ENCODE peak calls at places on chromosome X, in seven cellular contexts. One of them, this sample, is unnamed.

GRCh38 chrX:31860686-31861085 is 788.8 kb upstream of the FTHL17 start:
- DNase-seq in OCI-LY7: no peak
- DNase-seq in astrocyte of the spinal cord: no peak
- DNase-seq in right atrium auricular region: no peak
- DNase-seq in GM12865: no peak
- DNase-seq in heart right ventricle: no peak
- DNase-seq in IMR-90: no peak
- DNase-seq in this sample: no peak

GRCh38 chrX:386768-387575 is at the start of gene PPP2R3B:
- DNase-seq in heart right ventricle: peak
- DNase-seq in IMR-90: peak
- DNase-seq in astrocyte of the spinal cord: peak
- DNase-seq in OCI-LY7: peak
- DNase-seq in GM12865: peak
- DNase-seq in right atrium auricular region: peak
- DNase-seq in this sample: peak

GRCh38 chrX:151722241-151722846 is 6.5 kb downstream of the FATE1 start:
- DNase-seq in IMR-90: no peak
- DNase-seq in right atrium auricular region: no peak
- DNase-seq in heart right ventricle: peak
- DNase-seq in GM12865: no peak
- DNase-seq in OCI-LY7: peak
- DNase-seq in astrocyte of the spinal cord: peak
- DNase-seq in this sample: no peak

GRCh38 chrX:106707771-106708454 is 18.6 kb upstream of the RNF128 start:
- DNase-seq in OCI-LY7: no peak
- DNase-seq in GM12865: no peak
- DNase-seq in heart right ventricle: no peak
- DNase-seq in right atrium auricular region: no peak
- DNase-seq in IMR-90: peak
- DNase-seq in astrocyte of the spinal cord: peak
- DNase-seq in this sample: no peak

GRCh38 chrX:44228621-44229020 is 114.9 kb downstream of the EFHC2 start:
- DNase-seq in heart right ventricle: no peak
- DNase-seq in right atrium auricular region: no peak
- DNase-seq in GM12865: peak
- DNase-seq in OCI-LY7: no peak
- DNase-seq in IMR-90: no peak
- DNase-seq in astrocyte of the spinal cord: no peak
- DNase-seq in this sample: no peak

GRCh38 chrX:1925053-1925481 is 310.2 kb downstream of the ASMT start:
- DNase-seq in heart right ventricle: no peak
- DNase-seq in IMR-90: no peak
- DNase-seq in right atrium auricular region: no peak
- DNase-seq in astrocyte of the spinal cord: no peak
- DNase-seq in OCI-LY7: no peak
- DNase-seq in GM12865: no peak
- DNase-seq in this sample: no peak

GRCh38 chrX:97294016-97294415 is 410.3 kb downstream of the RPA4 start:
- DNase-seq in right atrium auricular region: no peak
- DNase-seq in IMR-90: no peak
- DNase-seq in heart right ventricle: no peak
- DNase-seq in astrocyte of the spinal cord: no peak
- DNase-seq in GM12865: no peak
- DNase-seq in OCI-LY7: no peak
- DNase-seq in this sample: no peak

GRCh38 chrX:24662344-24662743 is 15.2 kb upstream of the PCYT1B start:
- DNase-seq in heart right ventricle: no peak
- DNase-seq in astrocyte of the spinal cord: no peak
- DNase-seq in OCI-LY7: no peak
- DNase-seq in GM12865: no peak
- DNase-seq in IMR-90: no peak
- DNase-seq in right atrium auricular region: no peak
- DNase-seq in this sample: no peak

GRCh38 chrX:13694359-13694758 is 5.4 kb downstream of the RAB9A start:
- DNase-seq in astrocyte of the spinal cord: no peak
- DNase-seq in right atrium auricular region: no peak
- DNase-seq in heart right ventricle: no peak
- DNase-seq in GM12865: no peak
- DNase-seq in OCI-LY7: no peak
- DNase-seq in IMR-90: no peak
- DNase-seq in this sample: no peak

GRCh38 chrX:103656623-103657022 is 27.8 kb downstream of the TCEAL1 start:
- DNase-seq in heart right ventricle: no peak
- DNase-seq in astrocyte of the spinal cord: peak
- DNase-seq in GM12865: no peak
- DNase-seq in right atrium auricular region: no peak
- DNase-seq in OCI-LY7: no peak
- DNase-seq in IMR-90: peak
- DNase-seq in this sample: no peak

GRCh38 chrX:40542208-40542607 is 38.6 kb upstream of the ATP6AP2 start:
- DNase-seq in IMR-90: no peak
- DNase-seq in OCI-LY7: no peak
- DNase-seq in right atrium auricular region: no peak
- DNase-seq in heart right ventricle: no peak
- DNase-seq in astrocyte of the spinal cord: no peak
- DNase-seq in GM12865: no peak
- DNase-seq in this sample: no peak
- TF ChIP-seq CTCF in IMR-90: no peak
- TF ChIP-seq CTCF in OCI-LY7: peak
- TF ChIP-seq CTCF in right atrium auricular region: no peak
- TF ChIP-seq CTCF in heart right ventricle: no peak
- TF ChIP-seq CTCF in astrocyte of the spinal cord: no peak
- TF ChIP-seq CTCF in GM12865: no peak
- TF ChIP-seq CTCF in this sample: no peak

DNA sequence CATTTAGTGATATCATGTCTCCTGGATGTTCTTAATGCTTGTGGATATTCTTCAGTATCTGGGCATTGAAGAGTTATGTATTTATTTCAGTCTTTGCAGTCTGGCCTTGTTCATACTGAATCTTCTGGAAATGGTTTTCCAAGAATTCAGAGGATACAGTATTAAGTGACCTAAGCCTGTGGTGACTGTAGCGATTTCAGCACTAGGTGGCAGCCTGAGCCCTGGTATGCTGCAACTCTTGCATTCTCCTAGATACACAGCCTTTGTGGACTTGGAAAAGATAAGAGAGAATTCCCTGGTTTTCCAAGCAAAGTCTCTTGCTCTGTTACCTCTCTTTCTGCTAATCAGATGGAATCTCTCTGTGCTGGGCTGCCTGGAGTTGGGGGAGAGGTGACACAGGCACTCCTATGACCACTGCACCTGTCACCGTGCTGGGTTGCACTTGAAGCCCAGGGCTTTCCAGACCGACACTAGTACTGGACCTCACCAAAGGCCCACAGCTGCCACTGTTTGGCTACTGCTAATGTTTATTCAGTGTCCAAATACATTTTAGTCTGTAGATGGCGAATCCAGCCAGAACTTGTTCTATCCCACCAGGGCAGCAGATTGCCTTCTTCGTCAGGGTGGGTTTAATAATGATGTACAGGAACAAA is 19.3 kb upstream of the SPIN2A start:
- DNase-seq in GM12865: peak
- DNase-seq in IMR-90: peak
- DNase-seq in astrocyte of the spinal cord: peak
- DNase-seq in right atrium auricular region: no peak
- DNase-seq in OCI-LY7: peak
- DNase-seq in heart right ventricle: peak
- DNase-seq in this sample: no peak
- TF ChIP-seq CTCF in GM12865: peak
- TF ChIP-seq CTCF in IMR-90: peak
- TF ChIP-seq CTCF in astrocyte of the spinal cord: peak
- TF ChIP-seq CTCF in right atrium auricular region: peak
- TF ChIP-seq CTCF in OCI-LY7: peak
- TF ChIP-seq CTCF in heart right ventricle: peak
- TF ChIP-seq CTCF in this sample: no peak

DNA sequence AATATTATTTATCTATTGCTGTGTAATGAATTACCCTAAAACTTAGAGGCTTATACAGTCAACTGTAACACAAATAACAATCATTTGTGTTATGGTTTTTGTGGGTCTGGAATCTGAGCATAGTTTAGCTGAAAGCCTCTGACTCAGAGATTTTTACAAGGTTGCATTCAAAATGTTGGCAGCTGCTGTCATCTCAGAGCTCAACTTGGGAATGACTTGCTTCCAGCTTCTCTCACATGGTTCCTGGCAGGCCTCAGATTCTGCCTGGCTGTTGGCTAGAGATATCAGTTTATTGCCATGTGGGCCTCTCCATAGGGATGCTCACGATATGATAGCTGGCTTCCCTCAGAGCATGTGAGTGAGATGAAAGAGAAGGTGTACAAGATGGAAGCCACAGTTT is 70.2 kb upstream of the BRWD3 start:
- DNase-seq in IMR-90: peak
- DNase-seq in right atrium auricular region: no peak
- DNase-seq in OCI-LY7: no peak
- DNase-seq in astrocyte of the spinal cord: no peak
- DNase-seq in GM12865: no peak
- DNase-seq in heart right ventricle: no peak
- DNase-seq in this sample: no peak
- TF ChIP-seq CTCF in IMR-90: no peak
- TF ChIP-seq CTCF in right atrium auricular region: no peak
- TF ChIP-seq CTCF in OCI-LY7: no peak
- TF ChIP-seq CTCF in astrocyte of the spinal cord: no peak
- TF ChIP-seq CTCF in GM12865: no peak
- TF ChIP-seq CTCF in heart right ventricle: no peak
- TF ChIP-seq CTCF in this sample: no peak

DNA sequence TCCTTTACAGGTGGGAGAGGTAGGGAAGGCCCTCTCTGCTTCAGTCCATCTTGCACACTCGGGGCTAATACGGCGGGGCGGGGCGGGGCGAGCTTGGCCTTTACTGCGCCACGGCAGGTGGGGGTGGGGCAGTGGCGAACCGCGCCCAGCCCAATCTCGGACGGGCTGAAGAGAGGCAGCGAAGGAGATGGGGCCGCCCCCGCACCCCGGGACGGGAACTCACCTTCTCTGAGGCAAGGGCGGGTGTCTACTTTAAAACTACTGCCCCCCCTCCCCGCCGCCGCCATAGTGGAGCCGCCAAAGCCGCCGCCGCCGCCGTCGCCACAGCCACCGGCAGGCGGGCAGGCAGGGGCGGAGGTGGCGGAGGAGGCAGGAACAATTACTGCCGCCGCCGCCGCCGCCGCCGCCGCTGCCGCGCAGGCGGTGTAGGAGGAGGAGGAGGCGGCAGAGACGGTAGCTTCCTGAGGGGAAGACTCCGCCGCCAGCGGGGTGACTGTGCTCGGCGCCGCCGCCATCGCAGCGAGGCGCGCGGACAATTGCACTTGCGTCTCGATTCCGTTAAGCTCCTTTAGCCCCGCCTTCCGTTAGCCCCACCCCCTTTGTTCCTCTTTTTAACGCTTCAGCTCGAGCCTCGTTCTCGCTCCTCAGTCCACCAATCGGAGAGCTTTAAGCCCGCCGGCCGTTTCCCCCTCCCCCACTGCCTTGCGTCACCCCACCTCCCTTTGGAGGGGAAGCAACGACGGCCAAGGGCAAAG is at the start of gene ZMAT1:
- DNase-seq in right atrium auricular region: peak
- DNase-seq in OCI-LY7: no peak
- DNase-seq in IMR-90: peak
- DNase-seq in heart right ventricle: peak
- DNase-seq in GM12865: peak
- DNase-seq in astrocyte of the spinal cord: peak
- DNase-seq in this sample: peak
- TF ChIP-seq CTCF in right atrium auricular region: no peak
- TF ChIP-seq CTCF in OCI-LY7: no peak
- TF ChIP-seq CTCF in IMR-90: no peak
- TF ChIP-seq CTCF in heart right ventricle: no peak
- TF ChIP-seq CTCF in GM12865: no peak
- TF ChIP-seq CTCF in astrocyte of the spinal cord: no peak
- TF ChIP-seq CTCF in this sample: no peak

GRCh38 chrX:54248309-54248708 is 65.3 kb upstream of the FAM120C start:
- DNase-seq in astrocyte of the spinal cord: peak
- DNase-seq in GM12865: peak
- DNase-seq in right atrium auricular region: no peak
- DNase-seq in IMR-90: peak
- DNase-seq in OCI-LY7: peak
- DNase-seq in heart right ventricle: no peak
- DNase-seq in this sample: no peak
- TF ChIP-seq CTCF in astrocyte of the spinal cord: peak
- TF ChIP-seq CTCF in GM12865: no peak
- TF ChIP-seq CTCF in right atrium auricular region: peak
- TF ChIP-seq CTCF in IMR-90: peak
- TF ChIP-seq CTCF in OCI-LY7: peak
- TF ChIP-seq CTCF in heart right ventricle: peak
- TF ChIP-seq CTCF in this sample: no peak